ENCODE peak calls at places on chromosome 6, in four cellular contexts. A, Q, W and Y are unnamed samples.

GRCh38 chr6:28794175-28795002 is 129.4 kb downstream of the TRIM27 start:
- DNase-seq in A (no peak), Q (peak; percentile 46), W (no peak), Y (no peak)

GRCh38 chr6:41767112-41767946 is 12.4 kb downstream of the FRS3 start:
- DNase-seq in A (no peak), Q (peak; percentile 73), W (no peak), Y (no peak)

GRCh38 chr6:152750694-152751093 is at the start of gene VIP:
- DNase-seq in A (no peak), Q (no peak), W (no peak), Y (no peak)

GRCh38 chr6:116087437-116088027 is 13.1 kb upstream of the NT5DC1 start:
- DNase-seq in A (no peak), Q (no peak), W (no peak), Y (peak; percentile 92)

GRCh38 chr6:73134588-73134987 is 90.7 kb downstream of the KHDC1L start:
- DNase-seq in A (no peak), Q (peak; percentile 24), W (no peak), Y (no peak)

GRCh38 chr6:501891-502601 is 110.5 kb downstream of the IRF4 start:
- DNase-seq in A (no peak), Q (no peak), W (no peak), Y (no peak)

GRCh38 chr6:116975600-116975999 is 98.6 kb downstream of the RFX6 start:
- DNase-seq in A (no peak), Q (no peak), W (no peak), Y (no peak)

GRCh38 chr6:2863901-2864300 is 22.2 kb upstream of the SERPINB1 start:
- DNase-seq in A (no peak), Q (no peak), W (no peak), Y (no peak)

GRCh38 chr6:87066449-87067288 is 28.2 kb downstream of the CGA start:
- DNase-seq in A (peak; percentile 30), Q (peak; percentile 35), W (peak; percentile 2), Y (peak; percentile 28)

GRCh38 chr6:31886426-31887068 is 7.8 kb upstream of the SLC44A4 start:
- DNase-seq in A (no peak), Q (no peak), W (no peak), Y (no peak)

GRCh38 chr6:156731436-156731835 is 45.7 kb upstream of the ARID1B start:
- DNase-seq in A (no peak), Q (no peak), W (no peak), Y (no peak)

DNA sequence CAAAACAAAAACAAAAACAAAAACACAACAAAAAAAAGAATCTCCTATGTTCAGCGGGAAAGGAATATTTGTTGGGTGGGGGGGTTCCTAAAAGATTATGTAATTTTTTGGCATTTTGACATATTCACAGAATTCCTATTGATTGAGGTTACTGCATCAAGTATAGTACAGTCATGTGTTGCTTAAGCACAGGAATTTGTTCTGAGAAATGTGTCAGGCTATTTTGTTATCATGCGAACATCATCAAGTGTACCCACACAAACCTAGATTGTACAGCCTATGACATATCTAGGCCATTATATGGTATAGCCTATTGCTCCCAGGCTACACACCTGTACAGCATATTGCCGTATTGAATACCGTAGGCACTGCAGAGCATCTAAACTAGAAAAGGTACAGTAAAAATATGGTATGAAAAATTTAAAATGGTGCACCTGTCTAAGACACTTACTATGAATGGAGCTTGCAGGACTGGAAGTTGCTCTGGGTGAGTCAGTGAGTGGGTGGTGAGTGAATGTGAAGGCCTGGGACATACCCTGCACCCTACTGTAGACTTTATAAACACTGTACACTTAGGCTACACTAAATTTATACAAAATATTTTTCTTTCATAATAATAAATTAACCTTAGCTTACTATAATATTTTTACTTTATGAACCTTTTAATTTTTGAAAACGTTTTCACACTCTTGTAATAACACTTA is 110.6 kb downstream of the CDKAL1 start:
- DNase-seq in A (no peak), Q (no peak), W (no peak), Y (no peak)
- TF ChIP-seq SPI1 in A (no peak), Q (no peak), W (no peak), Y (no peak)

DNA sequence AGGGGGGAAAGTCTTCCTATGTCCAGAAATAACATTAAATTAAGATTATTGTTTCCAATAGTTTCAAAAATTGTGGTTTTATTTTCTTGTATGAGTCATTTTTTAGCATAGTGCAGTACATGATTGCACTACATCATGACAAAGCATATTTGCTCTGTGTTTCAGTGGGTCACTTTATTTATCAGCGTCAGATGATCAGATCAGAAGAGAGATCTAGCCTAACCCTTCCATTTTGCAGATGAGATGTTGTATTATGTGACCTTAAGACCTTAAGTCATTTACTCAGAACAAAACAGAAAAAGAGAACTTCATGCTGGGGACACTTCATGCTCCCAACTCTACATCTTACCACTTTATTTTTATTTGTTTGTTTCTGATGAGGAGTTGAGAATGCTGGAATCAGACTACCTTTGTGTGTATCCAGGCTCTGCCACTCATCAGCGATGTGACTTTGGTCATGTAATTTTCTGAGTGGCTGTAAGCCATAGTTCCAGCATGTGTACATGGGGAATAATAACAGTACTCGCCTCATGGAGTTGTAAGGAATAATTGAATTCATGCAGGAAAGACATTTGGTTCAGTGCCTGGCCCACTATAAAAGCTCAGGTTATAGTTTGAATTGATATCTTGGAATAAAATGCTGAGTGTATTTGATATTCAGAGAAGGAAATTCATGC is 13.5 kb downstream of the EYA4 start:
- DNase-seq in A (no peak), Q (no peak), W (no peak), Y (no peak)
- TF ChIP-seq SPI1 in A (no peak), Q (no peak), W (no peak), Y (no peak)

DNA sequence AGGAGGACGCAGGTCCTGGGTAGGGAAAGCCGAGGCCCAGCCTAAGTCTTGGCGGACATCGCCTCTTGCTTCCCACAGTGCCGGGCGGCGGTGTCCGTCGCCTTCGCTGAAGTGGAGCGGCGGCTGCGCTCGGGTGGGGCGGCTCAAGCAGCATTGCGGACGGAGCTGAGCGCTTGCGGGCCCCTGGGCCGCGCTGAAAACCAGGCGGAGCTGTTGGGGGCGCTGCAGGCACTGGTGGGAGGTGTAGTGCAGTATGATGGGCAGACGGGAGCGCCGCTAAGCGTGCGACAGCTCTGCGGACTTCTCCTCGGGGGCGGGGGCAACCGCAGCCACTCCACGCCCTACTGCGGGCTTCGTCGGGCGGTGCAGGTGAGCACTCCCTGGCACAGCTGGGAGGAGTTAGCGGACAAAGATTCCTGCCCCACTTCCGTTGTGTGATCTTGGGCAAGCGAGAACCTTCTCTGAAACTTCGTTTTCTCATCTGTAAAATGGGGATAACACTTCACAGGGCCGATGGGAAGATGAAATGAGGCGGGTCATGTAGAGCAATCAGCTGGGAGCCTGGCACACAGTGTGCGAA is 4.3 kb downstream of the PRSS16 start:
- DNase-seq in A (peak; percentile 56), Q (peak; percentile 93), W (peak; percentile 29), Y (peak; percentile 40)
- TF ChIP-seq SPI1 in A (no peak), Q (peak; percentile 1), W (no peak), Y (no peak)

GRCh38 chr6:45614488-45615285 is 237.0 kb upstream of the SUPT3H start:
- DNase-seq in A (no peak), Q (no peak), W (no peak), Y (no peak)
- TF ChIP-seq SPI1 in A (peak; percentile 34), Q (peak; percentile 23), W (peak; percentile 86), Y (peak; percentile 20)

GRCh38 chr6:133034509-133035206 is 206.5 kb upstream of the EYA4 start:
- DNase-seq in A (no peak), Q (no peak), W (no peak), Y (no peak)

DNA sequence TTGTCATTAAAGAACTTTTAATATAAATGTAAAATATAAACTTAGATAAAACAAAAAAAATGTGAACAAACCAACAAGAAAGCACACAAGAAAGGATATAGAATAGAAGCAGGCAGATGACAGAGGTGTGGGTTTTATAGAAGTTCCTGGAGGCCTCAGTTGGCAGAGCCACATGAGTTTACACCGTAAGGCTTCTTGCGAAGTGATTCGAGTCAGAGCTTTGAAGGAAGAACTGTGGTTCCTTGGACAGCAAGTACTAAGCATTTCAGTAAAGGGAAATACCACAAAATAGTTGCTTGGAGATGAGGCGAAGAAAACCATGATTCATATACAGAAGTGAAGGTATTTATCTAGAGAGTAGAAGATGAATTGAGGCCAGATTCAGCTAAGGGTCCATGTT is 207.9 kb upstream of the EYA4 start:
- DNase-seq in A (no peak), Q (no peak), W (no peak), Y (no peak)
- TF ChIP-seq SPI1 in A (no peak), Q (no peak), W (no peak), Y (no peak)